ENCODE peak calls at places on chromosome 11, in four cellular contexts. U is PC-3, S is GM23338, T is NB4. Q is an unnamed sample.

GRCh38 chr11:16184588-16184987 is 171.8 kb downstream of the SOX6 start:
- DNase-seq in U (peak), S (no peak), T (no peak), Q (no peak)

GRCh38 chr11:57787920-57788716 is 26.5 kb downstream of the CTNND1 start:
- DNase-seq in U (no peak), S (peak), T (peak), Q (no peak)

GRCh38 chr11:63608353-63609345 is 5.6 kb downstream of the PLAAT3 start:
- DNase-seq in U (no peak), S (no peak), T (no peak), Q (no peak)

GRCh38 chr11:17755891-17756290 is 21.3 kb downstream of the KCNC1 start:
- DNase-seq in U (no peak), S (no peak), T (no peak), Q (no peak)

GRCh38 chr11:86625981-86626380 is 46.4 kb downstream of the ME3 start:
- DNase-seq in U (no peak), S (no peak), T (no peak), Q (no peak)

GRCh38 chr11:117842131-117842941 is 17.8 kb upstream of the FXYD2 start:
- DNase-seq in U (no peak), S (no peak), T (peak), Q (no peak)

GRCh38 chr11:2552202-2552601 is 107.4 kb downstream of the KCNQ1 start:
- DNase-seq in U (no peak), S (no peak), T (no peak), Q (no peak)

GRCh38 chr11:64390558-64390957 is 31.6 kb downstream of the RPS6KA4 start:
- DNase-seq in U (no peak), S (no peak), T (no peak), Q (no peak)

GRCh38 chr11:134573857-134574256 is 161.8 kb upstream of the B3GAT1 start:
- DNase-seq in U (no peak), S (no peak), T (no peak), Q (no peak)

GRCh38 chr11:84817998-84818397 is 809.1 kb downstream of the DLG2 start:
- DNase-seq in U (peak), S (no peak), T (no peak), Q (no peak)

GRCh38 chr11:96207459-96208449 is 135.2 kb downstream of the MAML2 start:
- DNase-seq in U (peak), S (no peak), T (peak), Q (no peak)

GRCh38 chr11:117231637-117232021 is 244 bp downstream of the PCSK7 start:
- DNase-seq in U (no peak), S (peak), T (peak), Q (no peak)

GRCh38 chr11:71221851-71222250 is 30.5 kb downstream of the SHANK2 start:
- DNase-seq in U (no peak), S (no peak), T (no peak), Q (peak)

GRCh38 chr11:8763070-8763469 is 80.5 kb downstream of the RPL27A start:
- DNase-seq in U (no peak), S (no peak), T (no peak), Q (no peak)

GRCh38 chr11:8765294-8765693 is 82.7 kb downstream of the RPL27A start:
- DNase-seq in U (no peak), S (no peak), T (no peak), Q (no peak)

GRCh38 chr11:8767466-8768142 is 85.0 kb downstream of the RPL27A start:
- DNase-seq in U (peak), S (no peak), T (no peak), Q (no peak)

GRCh38 chr11:8766993-8767374 is 84.4 kb downstream of the RPL27A start:
- DNase-seq in U (no peak), S (no peak), T (no peak), Q (no peak)

DNA sequence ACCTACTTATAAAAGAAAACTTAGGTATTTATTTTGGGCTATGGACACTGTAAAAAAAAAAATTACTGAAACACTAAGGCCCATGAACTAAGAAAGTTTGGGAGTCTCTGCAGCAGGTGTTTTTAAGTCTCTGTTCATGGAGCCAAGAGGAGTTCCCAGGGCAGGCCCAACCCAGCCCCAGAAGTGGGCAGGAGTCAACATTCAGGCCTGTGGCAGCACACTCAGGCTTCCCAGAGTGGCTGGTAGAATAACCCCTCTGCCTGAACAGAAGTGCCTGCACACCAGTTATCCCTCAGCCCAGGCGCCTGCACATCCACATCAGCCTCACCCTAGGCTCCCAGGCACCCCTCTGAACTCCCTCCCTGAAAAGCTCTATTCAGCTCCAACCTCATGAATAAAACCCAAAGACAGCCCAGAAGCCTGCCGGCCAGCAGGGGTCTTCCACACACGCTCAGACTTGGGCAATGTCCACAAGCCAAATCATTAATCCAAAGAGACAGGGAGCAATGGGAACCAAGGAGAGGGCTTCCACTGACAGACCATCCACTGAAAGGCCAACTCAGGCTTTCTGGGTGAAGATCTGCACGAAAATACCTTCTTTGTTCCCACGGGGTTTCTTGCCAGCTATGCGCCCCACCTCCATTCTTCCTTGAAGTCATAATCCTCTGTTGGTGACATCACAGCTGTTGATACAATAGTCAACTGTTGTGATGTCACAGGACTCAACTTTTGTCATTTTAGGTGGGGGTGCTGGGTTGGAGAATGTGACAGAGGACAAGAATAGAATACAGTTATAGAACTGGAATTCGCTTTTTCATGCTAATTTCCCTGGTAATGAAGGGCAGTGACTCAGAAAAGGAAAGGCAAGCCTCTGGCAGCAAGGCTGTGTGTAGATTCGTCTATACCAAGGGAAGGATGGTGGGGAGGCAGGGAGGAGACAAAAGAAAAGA is 83.7 kb downstream of the RPL27A start:
- DNase-seq in U (no peak), S (peak), T (no peak), Q (no peak)
- TF ChIP-seq CTCF in U (no peak), S (peak), T (no peak), Q (peak)

GRCh38 chr11:123576082-123576481 is 78.3 kb downstream of the SCN3B start:
- DNase-seq in U (no peak), S (no peak), T (no peak), Q (no peak)
- TF ChIP-seq CTCF in U (no peak), S (no peak), T (no peak), Q (no peak)

DNA sequence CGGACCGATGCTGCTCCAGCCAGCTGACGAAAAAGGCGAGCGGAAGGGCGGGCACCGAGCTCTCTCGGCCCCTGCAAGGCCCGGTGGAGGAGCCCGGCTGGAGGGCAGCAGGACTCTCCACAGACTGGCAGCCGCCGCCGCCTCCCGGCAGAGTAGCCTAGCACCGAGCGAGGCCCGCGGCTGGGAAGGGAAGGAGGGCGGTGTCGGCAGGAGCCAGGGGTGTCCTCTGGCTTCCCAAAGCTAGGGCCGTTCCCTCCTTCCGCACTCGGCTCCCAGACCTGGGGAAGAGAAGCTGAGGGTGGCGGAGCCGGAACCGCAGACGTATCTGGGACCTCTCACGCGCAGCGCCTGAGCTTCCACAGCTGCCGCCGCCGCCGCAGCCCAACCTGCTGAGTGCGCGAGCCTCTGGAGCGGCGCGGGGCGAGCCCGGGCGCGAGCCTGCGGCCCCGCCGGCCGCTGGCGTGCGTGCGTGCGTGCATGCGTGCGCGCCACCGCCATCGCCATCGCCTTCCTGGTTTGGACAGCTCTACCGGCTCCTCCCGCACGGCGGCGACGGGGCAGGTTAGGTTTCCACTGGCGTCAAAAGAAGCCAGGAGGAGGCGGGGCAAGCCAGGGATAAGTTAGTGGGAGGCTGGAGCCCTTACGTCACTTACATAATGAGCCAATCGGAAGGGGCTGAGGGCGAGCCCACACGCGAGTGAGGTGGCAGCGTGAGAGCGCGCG is at the start of gene RAB6A:
- DNase-seq in U (peak), S (peak), T (peak), Q (peak)
- TF ChIP-seq CTCF in U (no peak), S (no peak), T (no peak), Q (peak)

DNA sequence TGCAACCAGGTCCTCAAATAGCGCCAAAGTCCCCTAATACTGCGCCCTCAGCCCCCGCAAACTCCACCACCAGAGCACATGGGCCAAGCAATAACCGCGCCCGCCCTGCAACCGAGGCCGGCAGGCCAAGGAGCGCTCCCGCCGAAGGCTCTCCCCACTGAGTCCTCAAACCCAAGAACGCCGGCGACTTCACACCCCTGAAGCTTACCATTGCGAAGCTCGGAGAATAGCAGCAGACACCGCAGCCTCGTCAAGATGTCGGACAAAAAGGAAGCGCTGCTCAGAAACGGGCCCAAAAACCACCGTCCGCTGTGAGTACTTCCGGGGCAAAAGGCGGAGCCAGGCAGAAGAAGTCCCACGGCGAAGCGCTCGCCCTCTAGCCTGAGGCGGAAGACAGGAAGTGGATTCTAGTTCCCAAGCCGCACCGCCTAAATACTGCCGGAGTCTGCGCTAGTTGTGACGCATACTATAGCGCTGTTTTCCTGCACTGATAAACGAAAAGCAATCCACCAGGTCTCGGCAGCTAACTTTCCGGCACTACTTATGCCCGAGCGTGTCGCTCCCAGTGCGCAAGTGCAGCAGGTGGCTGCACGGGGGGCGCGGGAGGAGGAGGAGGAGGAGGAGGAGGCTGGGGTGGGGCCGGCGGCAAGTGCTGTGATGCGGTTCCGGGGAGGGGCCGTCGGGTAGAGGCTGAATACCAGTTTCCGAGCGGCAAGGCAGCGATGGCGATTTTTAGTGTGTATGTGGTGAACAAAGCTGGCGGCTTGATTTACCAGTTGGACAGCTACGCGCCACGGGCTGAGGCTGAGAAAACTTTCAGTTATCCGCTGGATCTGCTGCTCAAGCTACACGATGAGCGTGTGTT is at the start of the genes RPS25 and TRAPPC4:
- DNase-seq in U (peak), S (peak), T (peak), Q (peak)
- TF ChIP-seq CTCF in U (no peak), S (no peak), T (no peak), Q (no peak)

DNA sequence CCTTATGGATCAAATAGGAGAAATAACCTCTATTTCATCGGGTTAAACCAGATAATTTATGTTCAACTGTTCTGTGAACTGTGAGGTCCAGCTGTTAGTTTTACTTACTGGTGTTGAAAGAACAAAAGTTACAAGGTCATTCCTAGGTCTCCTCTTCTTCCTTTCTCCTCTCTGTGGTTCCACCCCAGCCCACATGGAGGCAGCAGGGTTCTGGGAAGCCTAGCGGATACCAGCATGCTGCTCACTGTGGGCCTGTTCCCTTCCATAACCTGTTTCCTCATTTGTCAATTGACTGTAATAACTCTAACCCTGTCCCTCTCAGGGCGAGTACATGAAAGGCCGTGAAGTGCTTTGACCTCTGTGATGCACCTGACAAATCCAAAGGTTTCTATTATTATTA is 27.8 kb downstream of the RELT start:
- DNase-seq in U (peak), S (peak), T (peak), Q (no peak)
- TF ChIP-seq CTCF in U (peak), S (peak), T (peak), Q (peak)

GRCh38 chr11:8768625-8769333 is 86.2 kb downstream of the RPL27A start:
- DNase-seq in U (peak), S (no peak), T (no peak), Q (no peak)
- TF ChIP-seq CTCF in U (peak), S (peak), T (no peak), Q (peak)

DNA sequence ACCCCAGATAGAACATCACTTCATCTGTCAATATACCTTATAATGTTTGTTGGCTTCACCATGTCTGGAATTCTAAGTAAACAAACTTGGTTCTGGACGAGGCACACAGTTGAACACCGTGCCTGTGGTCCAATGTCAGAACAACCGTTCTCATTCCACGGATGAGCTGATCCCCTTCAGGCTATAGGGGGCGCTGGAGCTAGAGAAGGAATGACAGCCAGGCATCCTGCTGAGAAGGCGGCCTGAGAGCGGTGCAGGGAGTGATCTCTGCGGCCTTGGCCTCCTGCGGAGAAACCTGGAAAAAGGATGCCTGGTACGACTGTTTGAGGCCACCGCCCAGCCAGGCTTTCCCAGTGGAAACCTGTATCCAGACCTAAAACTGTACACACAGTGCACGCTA is 48.7 kb downstream of the FDX1 start:
- DNase-seq in U (no peak), S (peak), T (peak), Q (no peak)
- TF ChIP-seq CTCF in U (peak), S (peak), T (peak), Q (peak)

DNA sequence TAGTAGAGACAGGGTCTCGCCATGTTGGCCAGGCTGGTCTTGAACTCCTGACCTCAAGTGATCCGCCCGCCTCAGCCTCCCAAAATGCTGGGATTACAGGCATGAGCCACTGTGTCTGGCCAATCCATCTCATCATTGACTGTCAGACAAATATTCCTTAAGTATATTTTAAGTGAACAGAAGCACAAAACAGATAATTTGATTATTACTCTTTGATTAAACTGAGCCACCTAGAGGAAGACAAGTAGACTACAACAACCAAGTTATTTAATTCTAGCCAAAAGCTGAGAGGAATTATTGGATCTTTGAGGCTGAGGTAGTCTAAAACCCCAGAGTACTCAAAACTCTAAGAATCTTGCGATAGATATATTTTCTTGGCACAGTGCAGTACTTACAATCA is 1.2 kb downstream of the ACRV1 start:
- DNase-seq in U (peak), S (peak), T (no peak), Q (no peak)
- TF ChIP-seq CTCF in U (peak), S (no peak), T (no peak), Q (peak)

DNA sequence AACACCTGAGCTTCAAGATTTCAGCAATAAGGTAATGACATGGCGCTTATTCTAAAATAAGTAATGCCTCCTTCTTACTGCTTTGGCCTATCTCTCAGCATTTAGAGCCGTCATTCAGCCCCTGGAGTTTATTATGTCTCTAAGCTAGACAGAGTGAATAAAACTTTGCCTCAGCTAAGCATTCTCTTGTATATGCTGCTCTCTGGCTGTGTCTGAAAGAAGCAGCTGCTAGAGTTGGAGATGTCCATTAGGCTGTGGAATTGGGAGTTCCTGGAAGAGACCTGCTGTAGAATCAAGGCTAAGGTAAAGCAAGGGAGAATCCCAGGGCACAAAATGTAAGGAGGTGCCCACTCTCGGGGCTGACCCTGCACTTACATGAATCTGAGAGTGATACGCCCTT is 35.5 kb upstream of the TTC12 start:
- DNase-seq in U (no peak), S (no peak), T (no peak), Q (no peak)
- TF ChIP-seq CTCF in U (no peak), S (no peak), T (no peak), Q (peak)

DNA sequence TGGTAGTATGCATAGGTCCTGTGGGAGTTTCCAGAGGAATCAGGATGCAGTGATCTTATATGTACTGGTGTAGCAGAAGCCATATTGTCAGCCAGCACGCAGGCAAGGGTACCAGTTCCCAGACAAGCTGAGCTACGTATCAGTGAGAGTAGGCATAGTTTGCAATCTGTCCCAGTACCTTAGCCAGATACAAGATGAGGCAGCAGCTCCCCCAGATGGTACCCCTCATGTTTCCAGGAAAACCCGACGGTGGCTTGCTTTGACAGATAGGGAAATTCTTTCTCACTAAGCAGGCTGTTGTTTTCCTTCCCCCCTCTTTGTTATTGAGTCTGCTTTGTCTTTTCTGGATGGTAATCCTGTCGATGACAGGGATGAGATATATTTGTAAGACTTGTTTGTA is 109.7 kb upstream of the RRM1 start:
- DNase-seq in U (no peak), S (peak), T (peak), Q (no peak)
- TF ChIP-seq CTCF in U (no peak), S (peak), T (no peak), Q (peak)